ENCODE peak calls at places on chromosomes 12 and 14, in four cellular contexts. One of them, this sample, is unnamed.

GRCh38 chr14:58637040-58637390 is 747 bp upstream of the DACT1 start:
- DNase-seq in AG10803: peak; percentile 89
- DNase-seq in fibroblast of mammary gland: peak; percentile 77
- DNase-seq in AG04449: peak; percentile 87
- DNase-seq in this sample: peak; percentile 46

GRCh38 chr14:106509176-106509575 is 982.8 kb downstream of the TMEM121 start:
- DNase-seq in AG10803: no peak
- DNase-seq in fibroblast of mammary gland: no peak
- DNase-seq in AG04449: no peak
- DNase-seq in this sample: no peak

GRCh38 chr12:14317362-14318146 is 47.9 kb upstream of the ATF7IP start:
- DNase-seq in AG10803: no peak
- DNase-seq in fibroblast of mammary gland: no peak
- DNase-seq in AG04449: no peak
- DNase-seq in this sample: no peak

GRCh38 chr12:52415870-52416750 is 10.0 kb upstream of the KRT82 start:
- DNase-seq in AG10803: peak; percentile 80
- DNase-seq in fibroblast of mammary gland: peak; percentile 98
- DNase-seq in AG04449: peak; percentile 16
- DNase-seq in this sample: peak; percentile 2

GRCh38 chr12:119665164-119665929 is 2.6 kb upstream of the PRKAB1 start:
- DNase-seq in AG10803: no peak
- DNase-seq in fibroblast of mammary gland: no peak
- DNase-seq in AG04449: no peak
- DNase-seq in this sample: no peak

GRCh38 chr12:100675432-100675831 is 101.9 kb downstream of the GAS2L3 start:
- DNase-seq in AG10803: peak; percentile 47
- DNase-seq in fibroblast of mammary gland: peak; percentile 79
- DNase-seq in AG04449: peak; percentile 4
- DNase-seq in this sample: peak; percentile 18

GRCh38 chr14:37588667-37588955 is 6.4 kb downstream of the FOXA1 start:
- DNase-seq in AG10803: no peak
- DNase-seq in fibroblast of mammary gland: no peak
- DNase-seq in AG04449: no peak
- DNase-seq in this sample: no peak

GRCh38 chr14:20508367-20508766 is 3.0 kb downstream of the RNASE10 start:
- DNase-seq in AG10803: no peak
- DNase-seq in fibroblast of mammary gland: no peak
- DNase-seq in AG04449: no peak
- DNase-seq in this sample: no peak

GRCh38 chr12:49875115-49875720 is 28.5 kb downstream of the FAIM2 start:
- DNase-seq in AG10803: no peak
- DNase-seq in fibroblast of mammary gland: no peak
- DNase-seq in AG04449: no peak
- DNase-seq in this sample: no peak

GRCh38 chr14:55721353-55721752 is 141.3 kb downstream of the KTN1 start:
- DNase-seq in AG10803: peak; percentile 93
- DNase-seq in fibroblast of mammary gland: peak; percentile 94
- DNase-seq in AG04449: peak; percentile 52
- DNase-seq in this sample: peak; percentile 24

GRCh38 chr12:6949063-6949594 is 2.0 kb upstream of the PTPN6 start:
- DNase-seq in AG10803: no peak
- DNase-seq in fibroblast of mammary gland: no peak
- DNase-seq in AG04449: no peak
- DNase-seq in this sample: no peak

GRCh38 chr12:113169697-113170096 is 15.6 kb downstream of the DDX54 start:
- DNase-seq in AG10803: no peak
- DNase-seq in fibroblast of mammary gland: no peak
- DNase-seq in AG04449: no peak
- DNase-seq in this sample: no peak

GRCh38 chr12:123905319-123905925 is 67.2 kb downstream of the CCDC92 start:
- DNase-seq in AG10803: peak; percentile 85
- DNase-seq in fibroblast of mammary gland: peak; percentile 87
- DNase-seq in AG04449: no peak
- DNase-seq in this sample: peak; percentile 29

GRCh38 chr14:63654346-63654745 is 12.7 kb upstream of the WDR89 start:
- DNase-seq in AG10803: peak; percentile 83
- DNase-seq in fibroblast of mammary gland: peak; percentile 8
- DNase-seq in AG04449: peak; percentile 77
- DNase-seq in this sample: no peak

GRCh38 chr12:17778242-17778641 is 311.8 kb downstream of the RERGL start:
- DNase-seq in AG10803: no peak
- DNase-seq in fibroblast of mammary gland: no peak
- DNase-seq in AG04449: no peak
- DNase-seq in this sample: no peak

GRCh38 chr12:4894019-4894418 is 15.7 kb upstream of the KCNA1 start:
- DNase-seq in AG10803: no peak
- DNase-seq in fibroblast of mammary gland: no peak
- DNase-seq in AG04449: no peak
- DNase-seq in this sample: no peak

GRCh38 chr12:31599053-31599452 is 8.1 kb upstream of the DENND5B start:
- DNase-seq in AG10803: no peak
- DNase-seq in fibroblast of mammary gland: no peak
- DNase-seq in AG04449: no peak
- DNase-seq in this sample: no peak

DNA sequence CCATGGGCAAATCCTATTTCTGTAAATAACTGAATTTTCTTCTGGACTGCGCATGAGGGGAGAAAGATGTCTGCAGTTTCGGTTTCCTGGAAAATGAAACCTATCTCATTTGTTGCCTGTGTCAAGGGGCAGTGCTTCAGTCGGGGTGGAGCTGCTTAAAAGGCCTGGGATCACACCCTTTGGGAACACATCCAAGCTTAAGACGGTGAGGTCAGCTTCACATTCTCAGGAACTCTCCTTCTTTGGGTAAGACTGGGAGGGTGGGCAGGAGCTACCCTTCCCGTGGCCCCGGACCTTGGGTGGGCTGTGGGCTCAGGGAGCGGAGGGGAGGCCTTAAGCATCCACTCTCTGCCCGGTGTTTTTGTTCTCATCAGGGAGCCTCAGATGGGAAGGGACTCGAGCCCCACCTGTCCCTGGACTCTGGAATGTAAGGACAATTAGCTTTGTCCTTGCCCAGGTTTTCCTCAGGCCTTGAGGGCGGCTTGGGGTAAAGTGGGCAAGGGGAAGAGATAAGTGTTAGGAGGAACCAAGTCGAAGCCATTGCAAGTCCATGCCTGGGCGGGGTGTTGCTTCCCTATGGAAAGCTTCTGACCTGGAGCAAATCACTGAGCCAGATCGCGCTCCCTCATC is at the start of gene IFI27:
- DNase-seq in AG10803: peak; percentile 73
- DNase-seq in fibroblast of mammary gland: peak; percentile 94
- DNase-seq in AG04449: no peak
- DNase-seq in this sample: no peak
- H3K4me3 ChIP-seq in AG10803: peak within 1 kb of the TSS; percentile 22
- H3K4me3 ChIP-seq in fibroblast of mammary gland: peak within 1 kb of the TSS; percentile 37
- H3K4me3 ChIP-seq in AG04449: no peak within 1 kb of the TSS
- H3K4me3 ChIP-seq in this sample: no peak within 1 kb of the TSS

GRCh38 chr12:46134205-46134811 is 134.5 kb downstream of the SLC38A1 start:
- DNase-seq in AG10803: no peak
- DNase-seq in fibroblast of mammary gland: no peak
- DNase-seq in AG04449: no peak
- DNase-seq in this sample: no peak

GRCh38 chr12:46133751-46134150 is 135.1 kb downstream of the SLC38A1 start:
- DNase-seq in AG10803: peak; percentile 29
- DNase-seq in fibroblast of mammary gland: peak; percentile 1
- DNase-seq in AG04449: no peak
- DNase-seq in this sample: no peak

GRCh38 chr12:46134852-46135251 is 134.0 kb downstream of the SLC38A1 start:
- DNase-seq in AG10803: no peak
- DNase-seq in fibroblast of mammary gland: no peak
- DNase-seq in AG04449: no peak
- DNase-seq in this sample: no peak

GRCh38 chr12:46135750-46136149 is 133.1 kb downstream of the SLC38A1 start:
- DNase-seq in AG10803: no peak
- DNase-seq in fibroblast of mammary gland: no peak
- DNase-seq in AG04449: no peak
- DNase-seq in this sample: no peak

DNA sequence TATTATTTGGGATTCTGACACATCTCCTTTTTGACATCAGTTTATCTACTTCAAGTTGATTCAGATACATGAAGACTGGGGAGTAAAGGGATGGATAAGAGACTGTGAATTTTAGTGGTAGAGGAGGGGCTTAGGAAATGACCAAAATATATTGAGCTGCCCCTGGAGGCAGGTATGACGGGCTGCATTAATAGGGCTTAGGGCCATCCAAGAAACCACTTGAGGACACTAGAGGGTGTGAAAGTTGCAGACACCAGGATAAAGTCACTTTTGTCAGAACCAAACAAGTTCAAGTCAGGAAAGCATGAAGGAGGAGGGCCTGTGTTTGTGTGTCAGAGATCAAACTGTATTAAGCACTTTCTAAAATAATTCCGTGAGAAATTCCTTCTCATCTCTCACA is 137.1 kb downstream of the SLC38A1 start:
- DNase-seq in AG10803: peak; percentile 21
- DNase-seq in fibroblast of mammary gland: peak; percentile 7
- DNase-seq in AG04449: no peak
- DNase-seq in this sample: no peak
- TF ChIP-seq CTCF in AG10803: peak; percentile 38
- TF ChIP-seq CTCF in fibroblast of mammary gland: no peak
- TF ChIP-seq CTCF in AG04449: peak; percentile 17
- TF ChIP-seq CTCF in this sample: no peak

DNA sequence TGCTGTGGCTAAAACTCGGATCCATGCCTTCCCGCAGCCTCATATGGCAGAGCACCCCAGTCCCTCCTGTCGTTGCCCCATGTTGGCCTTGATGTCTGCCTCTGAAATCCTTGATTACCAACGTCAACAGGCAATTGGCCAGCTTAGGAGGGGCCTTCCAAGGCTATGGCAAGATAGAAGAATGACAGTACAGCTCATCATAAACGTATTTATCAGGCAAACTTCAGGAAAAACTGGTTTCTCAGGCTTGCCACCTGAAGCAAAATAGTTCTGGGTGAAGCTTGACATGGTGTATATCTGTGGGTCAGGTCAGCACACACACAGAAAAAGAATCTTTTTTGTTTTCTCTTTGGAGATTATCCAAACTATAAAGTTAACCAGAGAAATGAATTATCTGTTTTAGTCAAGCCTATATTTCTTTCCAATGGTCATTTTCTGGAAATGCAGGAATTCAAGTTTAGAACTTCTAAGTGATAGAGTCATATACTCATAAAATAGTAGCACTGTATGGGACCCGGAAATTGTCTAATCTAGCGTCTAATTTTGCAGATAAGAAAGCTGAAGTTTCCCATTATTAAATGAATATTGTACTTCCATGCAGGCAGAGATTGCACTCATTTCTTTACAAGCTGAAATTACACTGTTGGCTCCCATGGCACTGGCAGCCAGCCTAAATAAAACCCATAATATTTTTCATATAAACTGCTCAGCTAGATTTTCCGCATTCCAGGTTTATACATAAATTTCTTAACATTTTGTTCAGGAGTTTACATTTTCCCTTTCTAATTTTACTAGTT is 24.4 kb upstream of the DUSP16 start:
- DNase-seq in AG10803: no peak
- DNase-seq in fibroblast of mammary gland: no peak
- DNase-seq in AG04449: no peak
- DNase-seq in this sample: no peak
- H3K4me3 ChIP-seq in AG10803: no peak overlapping the region
- H3K4me3 ChIP-seq in fibroblast of mammary gland: no peak overlapping the region
- H3K4me3 ChIP-seq in AG04449: no peak overlapping the region
- H3K4me3 ChIP-seq in this sample: no peak overlapping the region

DNA sequence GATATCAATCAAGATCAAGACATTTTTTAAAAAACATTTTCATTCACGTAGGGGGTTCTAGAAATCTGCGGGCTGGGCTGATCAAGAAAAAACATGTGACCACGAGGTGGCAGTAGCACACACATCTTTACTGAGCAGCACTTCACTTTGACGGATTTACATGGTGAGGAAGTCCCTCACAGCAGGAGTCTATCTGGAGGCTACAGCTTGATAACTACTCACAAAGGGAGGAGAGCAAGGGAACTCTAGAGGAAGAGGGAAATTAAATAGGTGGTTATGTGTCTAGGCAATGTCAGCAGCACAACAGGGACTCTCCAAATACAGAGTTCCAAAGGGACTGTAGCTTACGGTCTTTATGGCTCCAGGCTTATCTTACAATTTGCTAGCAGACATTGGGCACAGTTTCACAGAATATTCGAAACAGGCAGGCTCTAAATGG is 248.1 kb downstream of the DPY19L2 start:
- DNase-seq in AG10803: peak; percentile 59
- DNase-seq in fibroblast of mammary gland: peak; percentile 59
- DNase-seq in AG04449: peak; percentile 5
- DNase-seq in this sample: no peak
- TF ChIP-seq CTCF in AG10803: peak; percentile 71
- TF ChIP-seq CTCF in fibroblast of mammary gland: peak; percentile 60
- TF ChIP-seq CTCF in AG04449: peak; percentile 74
- TF ChIP-seq CTCF in this sample: peak; percentile 66